ENCODE peak calls at places on chromosome 2, in six cellular contexts. One of them, this sample, is unnamed. For H3K4me1, the result is how much of the 10 kb centered on the place peaks cover.

GRCh38 chr2:39930175-39930926 is 151.3 kb upstream of the THUMPD2 start:
- DNase-seq in gastrocnemius medialis: no peak
- DNase-seq in adrenal gland: no peak
- DNase-seq in right lobe of liver: no peak
- DNase-seq in IMR-90: no peak
- DNase-seq in A549: no peak
- DNase-seq in this sample: no peak

GRCh38 chr2:136128905-136129304 is 11.0 kb upstream of the CXCR4 start:
- DNase-seq in adrenal gland: no peak
- DNase-seq in gastrocnemius medialis: no peak
- DNase-seq in IMR-90: no peak
- DNase-seq in A549: no peak
- DNase-seq in right lobe of liver: no peak
- DNase-seq in this sample: no peak

GRCh38 chr2:80365762-80366161 is 61.2 kb upstream of the LRRTM1 start:
- DNase-seq in right lobe of liver: no peak
- DNase-seq in IMR-90: no peak
- DNase-seq in A549: no peak
- DNase-seq in gastrocnemius medialis: no peak
- DNase-seq in adrenal gland: no peak
- DNase-seq in this sample: no peak

GRCh38 chr2:201228912-201229290 is 31.4 kb upstream of the CASP8 start:
- DNase-seq in right lobe of liver: no peak
- DNase-seq in adrenal gland: no peak
- DNase-seq in gastrocnemius medialis: no peak
- DNase-seq in IMR-90: no peak
- DNase-seq in A549: no peak
- DNase-seq in this sample: no peak

GRCh38 chr2:86781363-86781762 is 9.3 kb downstream of the CD8A start:
- DNase-seq in A549: no peak
- DNase-seq in IMR-90: no peak
- DNase-seq in gastrocnemius medialis: no peak
- DNase-seq in right lobe of liver: no peak
- DNase-seq in adrenal gland: no peak
- DNase-seq in this sample: no peak

GRCh38 chr2:65316072-65316471 is 88.4 kb downstream of the ACTR2 start:
- DNase-seq in right lobe of liver: peak
- DNase-seq in A549: no peak
- DNase-seq in gastrocnemius medialis: no peak
- DNase-seq in IMR-90: peak
- DNase-seq in adrenal gland: peak
- DNase-seq in this sample: peak

GRCh38 chr2:54060000-54060399 is 55.4 kb upstream of the ACYP2 start:
- DNase-seq in gastrocnemius medialis: no peak
- DNase-seq in IMR-90: peak
- DNase-seq in adrenal gland: no peak
- DNase-seq in A549: no peak
- DNase-seq in right lobe of liver: no peak
- DNase-seq in this sample: no peak

GRCh38 chr2:12412898-12413305 is 303.8 kb upstream of the TRIB2 start:
- DNase-seq in gastrocnemius medialis: no peak
- DNase-seq in A549: no peak
- DNase-seq in IMR-90: peak
- DNase-seq in right lobe of liver: no peak
- DNase-seq in adrenal gland: peak
- DNase-seq in this sample: no peak

GRCh38 chr2:96208144-96209010 is at the start of gene STARD7:
- DNase-seq in right lobe of liver: peak
- DNase-seq in IMR-90: peak
- DNase-seq in A549: peak
- DNase-seq in adrenal gland: peak
- DNase-seq in gastrocnemius medialis: peak
- DNase-seq in this sample: peak

GRCh38 chr2:226136739-226137138 is 662.9 kb downstream of the IRS1 start:
- DNase-seq in A549: peak
- DNase-seq in gastrocnemius medialis: no peak
- DNase-seq in right lobe of liver: no peak
- DNase-seq in IMR-90: no peak
- DNase-seq in adrenal gland: no peak
- DNase-seq in this sample: no peak

GRCh38 chr2:167136876-167137579 is 248.7 kb downstream of the XIRP2 start:
- DNase-seq in right lobe of liver: no peak
- DNase-seq in IMR-90: peak
- DNase-seq in gastrocnemius medialis: no peak
- DNase-seq in A549: no peak
- DNase-seq in adrenal gland: no peak
- DNase-seq in this sample: no peak
- TF ChIP-seq POLR2A in right lobe of liver: no peak
- TF ChIP-seq POLR2A in IMR-90: no peak
- TF ChIP-seq POLR2A in gastrocnemius medialis: no peak
- TF ChIP-seq POLR2A in A549: no peak
- TF ChIP-seq POLR2A in adrenal gland: no peak
- TF ChIP-seq POLR2A in this sample: no peak

GRCh38 chr2:6995406-6996117 is 78.3 kb downstream of the RNF144A start:
- DNase-seq in right lobe of liver: no peak
- DNase-seq in A549: no peak
- DNase-seq in gastrocnemius medialis: peak
- DNase-seq in adrenal gland: no peak
- DNase-seq in IMR-90: no peak
- DNase-seq in this sample: no peak

GRCh38 chr2:6992821-6993228 is 75.6 kb downstream of the RNF144A start:
- DNase-seq in IMR-90: no peak
- DNase-seq in gastrocnemius medialis: no peak
- DNase-seq in adrenal gland: no peak
- DNase-seq in right lobe of liver: no peak
- DNase-seq in A549: no peak
- DNase-seq in this sample: no peak

GRCh38 chr2:6993230-6993640 is 76.0 kb downstream of the RNF144A start:
- DNase-seq in A549: no peak
- DNase-seq in gastrocnemius medialis: peak
- DNase-seq in adrenal gland: peak
- DNase-seq in right lobe of liver: peak
- DNase-seq in IMR-90: no peak
- DNase-seq in this sample: no peak

GRCh38 chr2:6990871-6991270 is 73.7 kb downstream of the RNF144A start:
- DNase-seq in gastrocnemius medialis: no peak
- DNase-seq in IMR-90: no peak
- DNase-seq in adrenal gland: no peak
- DNase-seq in right lobe of liver: no peak
- DNase-seq in A549: no peak
- DNase-seq in this sample: no peak

GRCh38 chr2:6994569-6994968 is 77.4 kb downstream of the RNF144A start:
- DNase-seq in gastrocnemius medialis: no peak
- DNase-seq in A549: no peak
- DNase-seq in adrenal gland: no peak
- DNase-seq in IMR-90: no peak
- DNase-seq in right lobe of liver: no peak
- DNase-seq in this sample: no peak
- H3K4me1 ChIP-seq in gastrocnemius medialis: under half
- H3K4me1 ChIP-seq in A549: under half
- H3K4me1 ChIP-seq in adrenal gland: under half
- H3K4me1 ChIP-seq in IMR-90: under half
- H3K4me1 ChIP-seq in right lobe of liver: under half
- H3K4me1 ChIP-seq in this sample: under half

GRCh38 chr2:113118263-113118657 is 9.1 kb upstream of the IL1RN start:
- DNase-seq in gastrocnemius medialis: no peak
- DNase-seq in adrenal gland: no peak
- DNase-seq in IMR-90: no peak
- DNase-seq in A549: no peak
- DNase-seq in right lobe of liver: no peak
- DNase-seq in this sample: no peak
- H3K27ac ChIP-seq in gastrocnemius medialis: no peak
- H3K27ac ChIP-seq in adrenal gland: no peak
- H3K27ac ChIP-seq in IMR-90: no peak
- H3K27ac ChIP-seq in A549: no peak
- H3K27ac ChIP-seq in right lobe of liver: no peak
- H3K27ac ChIP-seq in this sample: peak

GRCh38 chr2:21017748-21018276 is 26.1 kb downstream of the APOB start:
- DNase-seq in right lobe of liver: no peak
- DNase-seq in IMR-90: no peak
- DNase-seq in A549: no peak
- DNase-seq in adrenal gland: no peak
- DNase-seq in gastrocnemius medialis: no peak
- DNase-seq in this sample: no peak
- TF ChIP-seq POLR2A in right lobe of liver: no peak
- TF ChIP-seq POLR2A in IMR-90: no peak
- TF ChIP-seq POLR2A in A549: no peak
- TF ChIP-seq POLR2A in adrenal gland: no peak
- TF ChIP-seq POLR2A in gastrocnemius medialis: no peak
- TF ChIP-seq POLR2A in this sample: no peak

GRCh38 chr2:10405441-10405840 is 42.7 kb downstream of the ODC1 start:
- DNase-seq in adrenal gland: peak
- DNase-seq in A549: peak
- DNase-seq in IMR-90: peak
- DNase-seq in gastrocnemius medialis: peak
- DNase-seq in right lobe of liver: no peak
- DNase-seq in this sample: peak

GRCh38 chr2:10407432-10407831 is 40.7 kb downstream of the ODC1 start:
- DNase-seq in adrenal gland: no peak
- DNase-seq in right lobe of liver: no peak
- DNase-seq in A549: no peak
- DNase-seq in IMR-90: no peak
- DNase-seq in gastrocnemius medialis: no peak
- DNase-seq in this sample: no peak

GRCh38 chr2:10404324-10405143 is 43.6 kb downstream of the ODC1 start:
- DNase-seq in right lobe of liver: no peak
- DNase-seq in adrenal gland: no peak
- DNase-seq in gastrocnemius medialis: no peak
- DNase-seq in IMR-90: no peak
- DNase-seq in A549: no peak
- DNase-seq in this sample: no peak

GRCh38 chr2:10406491-10406890 is 41.6 kb downstream of the ODC1 start:
- DNase-seq in adrenal gland: no peak
- DNase-seq in A549: no peak
- DNase-seq in right lobe of liver: no peak
- DNase-seq in gastrocnemius medialis: no peak
- DNase-seq in IMR-90: no peak
- DNase-seq in this sample: no peak

DNA sequence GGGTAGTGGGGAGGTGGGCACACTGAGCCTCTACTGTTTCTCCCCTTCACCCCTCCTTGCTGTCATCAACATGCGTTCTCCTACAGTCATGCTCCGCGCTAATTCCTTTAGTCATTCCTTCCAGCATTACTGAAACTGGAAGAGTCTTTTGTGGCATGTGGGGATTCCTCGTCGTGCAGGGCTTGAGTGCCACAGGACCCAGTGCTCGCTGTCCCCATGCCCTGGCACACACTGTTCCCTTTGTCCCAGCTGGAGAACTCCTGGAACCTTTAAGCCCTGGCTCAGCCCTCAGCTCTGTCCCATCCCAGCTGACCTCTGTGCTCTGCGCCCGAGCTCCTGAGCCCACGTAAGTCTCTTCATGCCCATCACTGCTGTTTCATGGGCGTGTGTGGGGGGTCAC is 42.1 kb downstream of the ODC1 start:
- DNase-seq in A549: no peak
- DNase-seq in IMR-90: no peak
- DNase-seq in adrenal gland: no peak
- DNase-seq in right lobe of liver: no peak
- DNase-seq in gastrocnemius medialis: peak
- DNase-seq in this sample: peak
- H3K4me1 ChIP-seq in A549: half or more
- H3K4me1 ChIP-seq in IMR-90: under half
- H3K4me1 ChIP-seq in adrenal gland: half or more
- H3K4me1 ChIP-seq in right lobe of liver: half or more
- H3K4me1 ChIP-seq in gastrocnemius medialis: half or more
- H3K4me1 ChIP-seq in this sample: under half

GRCh38 chr2:76307495-76307894 is 596.8 kb upstream of the GCFC2 start:
- DNase-seq in right lobe of liver: no peak
- DNase-seq in gastrocnemius medialis: no peak
- DNase-seq in IMR-90: no peak
- DNase-seq in A549: no peak
- DNase-seq in adrenal gland: no peak
- DNase-seq in this sample: no peak
- H3K27ac ChIP-seq in right lobe of liver: no peak
- H3K27ac ChIP-seq in gastrocnemius medialis: no peak
- H3K27ac ChIP-seq in IMR-90: no peak
- H3K27ac ChIP-seq in A549: no peak
- H3K27ac ChIP-seq in adrenal gland: no peak
- H3K27ac ChIP-seq in this sample: no peak

DNA sequence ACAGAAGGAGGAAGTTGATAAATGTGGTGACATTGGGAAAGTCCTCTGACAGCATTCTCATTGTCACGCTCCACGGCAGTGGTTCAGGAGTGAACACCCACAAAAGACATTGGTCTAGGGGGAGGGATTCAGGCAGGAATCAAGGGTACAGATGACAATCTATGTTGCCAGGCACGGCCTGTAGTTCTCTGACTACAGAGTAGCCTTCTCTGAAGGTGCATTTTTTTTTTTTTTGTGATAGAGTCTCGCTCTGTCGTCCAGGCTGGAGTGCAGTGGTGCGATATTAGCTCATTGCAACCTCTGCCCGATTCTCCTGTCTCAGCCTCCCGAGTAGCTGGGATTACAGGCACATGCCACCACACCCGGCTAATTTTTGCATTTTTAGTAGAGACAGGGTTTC is 7.4 kb upstream of the MOB1A start:
- DNase-seq in IMR-90: no peak
- DNase-seq in adrenal gland: peak
- DNase-seq in A549: no peak
- DNase-seq in right lobe of liver: peak
- DNase-seq in gastrocnemius medialis: peak
- DNase-seq in this sample: no peak
- TF ChIP-seq POLR2A in IMR-90: no peak
- TF ChIP-seq POLR2A in adrenal gland: no peak
- TF ChIP-seq POLR2A in A549: no peak
- TF ChIP-seq POLR2A in right lobe of liver: no peak
- TF ChIP-seq POLR2A in gastrocnemius medialis: no peak
- TF ChIP-seq POLR2A in this sample: no peak

GRCh38 chr2:71744781-71745180 is 291.4 kb downstream of the DYSF start:
- DNase-seq in A549: no peak
- DNase-seq in IMR-90: no peak
- DNase-seq in adrenal gland: no peak
- DNase-seq in gastrocnemius medialis: no peak
- DNase-seq in right lobe of liver: no peak
- DNase-seq in this sample: no peak
- H3K4me1 ChIP-seq in A549: half or more
- H3K4me1 ChIP-seq in IMR-90: under half
- H3K4me1 ChIP-seq in adrenal gland: under half
- H3K4me1 ChIP-seq in gastrocnemius medialis: half or more
- H3K4me1 ChIP-seq in right lobe of liver: under half
- H3K4me1 ChIP-seq in this sample: under half

GRCh38 chr2:169808211-169808610 is 9.5 kb downstream of the SSB start:
- DNase-seq in right lobe of liver: no peak
- DNase-seq in A549: no peak
- DNase-seq in adrenal gland: no peak
- DNase-seq in gastrocnemius medialis: no peak
- DNase-seq in IMR-90: peak
- DNase-seq in this sample: no peak

GRCh38 chr2:169803480-169803879 is 4.8 kb downstream of the SSB start:
- DNase-seq in IMR-90: no peak
- DNase-seq in gastrocnemius medialis: no peak
- DNase-seq in right lobe of liver: no peak
- DNase-seq in A549: no peak
- DNase-seq in adrenal gland: no peak
- DNase-seq in this sample: no peak

DNA sequence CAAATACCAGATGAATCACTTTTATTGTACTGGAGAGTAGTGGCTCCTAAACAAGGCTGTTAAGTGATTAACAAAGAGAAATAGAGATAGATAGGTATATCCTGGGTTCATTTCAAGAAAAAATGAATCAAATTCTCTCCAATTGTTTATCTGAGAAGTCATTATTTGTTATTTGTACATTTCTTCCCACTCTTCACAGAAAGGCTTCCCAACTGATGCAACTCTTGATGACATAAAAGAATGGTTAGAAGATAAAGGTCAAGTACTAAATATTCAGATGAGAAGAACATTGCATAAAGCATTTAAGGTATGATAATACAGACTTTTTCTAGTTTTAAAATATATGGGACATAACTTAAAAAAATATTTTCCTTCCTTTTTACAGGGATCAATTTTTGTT is 7.9 kb downstream of the SSB start:
- DNase-seq in A549: no peak
- DNase-seq in adrenal gland: no peak
- DNase-seq in gastrocnemius medialis: no peak
- DNase-seq in right lobe of liver: no peak
- DNase-seq in IMR-90: no peak
- DNase-seq in this sample: no peak
- H3K27ac ChIP-seq in A549: no peak
- H3K27ac ChIP-seq in adrenal gland: no peak
- H3K27ac ChIP-seq in gastrocnemius medialis: no peak
- H3K27ac ChIP-seq in right lobe of liver: no peak
- H3K27ac ChIP-seq in IMR-90: no peak
- H3K27ac ChIP-seq in this sample: no peak

This sample was measured in breast epithelium.